ENCODE peak calls at places on chromosomes 16 and 17, in six cellular contexts. N is cardiac fibroblast; W is HuH-7; Q is activated naive CD8-positive, alpha-beta T cell treated with anti-CD3 and anti-CD28 coated beads for 36 hours; D is T-helper 1 cell; U is GM19239. C is an unnamed sample.

GRCh38 chr17:57916925-57917858 is 38.0 kb downstream of the CUEDC1 start:
- DNase-seq in N (no peak), W (no peak), Q (no peak), D (peak), U (no peak), C (no peak)

GRCh38 chr16:12255473-12255872 is 278.9 kb downstream of the SNX29 start:
- DNase-seq in N (no peak), W (no peak), Q (no peak), D (no peak), U (no peak), C (no peak)

GRCh38 chr17:80254396-80255241 is 6.0 kb upstream of the RNF213 start:
- DNase-seq in N (peak), W (no peak), Q (peak), D (no peak), U (peak), C (peak)

GRCh38 chr16:57041182-57042156 is 50.9 kb upstream of the CPNE2 start:
- DNase-seq in N (no peak), W (no peak), Q (peak), D (peak), U (no peak), C (peak)

GRCh38 chr17:76251478-76252039 is 11.3 kb upstream of the RNF157 start:
- DNase-seq in N (no peak), W (no peak), Q (no peak), D (no peak), U (no peak), C (no peak)

GRCh38 chr17:41396340-41396739 is 1.1 kb downstream of the KRT31 start:
- DNase-seq in N (no peak), W (no peak), Q (no peak), D (no peak), U (no peak), C (no peak)

GRCh38 chr17:29569245-29569950 is 897 bp downstream of the TP53I13 start:
- DNase-seq in N (no peak), W (no peak), Q (no peak), D (no peak), U (no peak), C (no peak)

GRCh38 chr17:2194778-2195417 is 108.7 kb downstream of the SMG6 start:
- DNase-seq in N (peak), W (no peak), Q (no peak), D (no peak), U (no peak), C (no peak)

GRCh38 chr17:77479817-77480508 is 339.2 kb downstream of the SEC14L1 start:
- DNase-seq in N (no peak), W (no peak), Q (no peak), D (no peak), U (no peak), C (no peak)

GRCh38 chr17:47868134-47868533 is 17.2 kb upstream of the SP6 start:
- DNase-seq in N (no peak), W (no peak), Q (no peak), D (no peak), U (no peak), C (no peak)

GRCh38 chr17:47603830-47604229 is 45.9 kb upstream of the KPNB1 start:
- DNase-seq in N (no peak), W (no peak), Q (no peak), D (no peak), U (no peak), C (no peak)

GRCh38 chr17:71188811-71189492 is 931.9 kb upstream of the SOX9 start:
- DNase-seq in N (peak), W (no peak), Q (no peak), D (no peak), U (no peak), C (no peak)

GRCh38 chr17:63431939-63432804 is 13.9 kb downstream of the CYB561 start:
- DNase-seq in N (peak), W (peak), Q (no peak), D (no peak), U (no peak), C (no peak)

GRCh38 chr17:40241435-40241834 is 22.3 kb downstream of the WIPF2 start:
- DNase-seq in N (no peak), W (no peak), Q (no peak), D (no peak), U (no peak), C (no peak)

GRCh38 chr16:86217891-86218270 is 292.4 kb upstream of the FOXF1 start:
- DNase-seq in N (no peak), W (no peak), Q (no peak), D (no peak), U (no peak), C (no peak)

GRCh38 chr16:3945751-3946603 is 65.5 kb upstream of the CREBBP start:
- DNase-seq in N (peak), W (no peak), Q (no peak), D (no peak), U (no peak), C (no peak)

GRCh38 chr16:85906349-85906748 is 7.4 kb downstream of the IRF8 start:
- DNase-seq in N (no peak), W (no peak), Q (no peak), D (no peak), U (no peak), C (no peak)

GRCh38 chr16:330746-331145 is 21.8 kb downstream of the AXIN1 start:
- DNase-seq in N (no peak), W (no peak), Q (no peak), D (no peak), U (no peak), C (no peak)

GRCh38 chr17:37518816-37519215 is 29.1 kb downstream of the DUSP14 start:
- DNase-seq in N (peak), W (no peak), Q (no peak), D (no peak), U (no peak), C (no peak)